ENCODE peak calls at places on chromosome 1, in six cellular contexts. P, E, C, F, J and W are unnamed samples.

GRCh38 chr1:90074555-90075315 is 79.8 kb downstream of the ZNF326 start:
- DNase-seq in P (no peak), E (no peak), C (no peak), F (no peak), J (no peak), W (no peak)

GRCh38 chr1:1833916-1834325 is 55.7 kb upstream of the NADK start:
- DNase-seq in P (no peak), E (no peak), C (no peak), F (peak), J (no peak), W (peak)

GRCh38 chr1:29360768-29361167 is 124.4 kb downstream of the PTPRU start:
- DNase-seq in P (no peak), E (no peak), C (no peak), F (no peak), J (no peak), W (no peak)

GRCh38 chr1:16720403-16721223 is 19.7 kb upstream of the RNU1-4 start:
- DNase-seq in P (peak), E (no peak), C (peak), F (no peak), J (peak), W (peak)

GRCh38 chr1:226308166-226308722 is 720 bp downstream of the LIN9 start:
- DNase-seq in P (peak), E (peak), C (no peak), F (no peak), J (no peak), W (peak)

GRCh38 chr1:231724876-231725647 is 98.5 kb downstream of the DISC1 start:
- DNase-seq in P (peak), E (peak), C (no peak), F (peak), J (peak), W (peak)

GRCh38 chr1:211236633-211237321 is 22.4 kb upstream of the RCOR3 start:
- DNase-seq in P (no peak), E (no peak), C (no peak), F (peak), J (peak), W (no peak)

GRCh38 chr1:26021647-26022403 is at the start of gene EXTL1:
- DNase-seq in P (peak), E (peak), C (no peak), F (peak), J (no peak), W (no peak)

GRCh38 chr1:54567961-54568360 is 19.9 kb downstream of the ACOT11 start:
- DNase-seq in P (no peak), E (no peak), C (no peak), F (peak), J (no peak), W (no peak)

GRCh38 chr1:212402876-212403275 is 11.8 kb downstream of the PACC1 start:
- DNase-seq in P (no peak), E (no peak), C (no peak), F (no peak), J (no peak), W (no peak)

GRCh38 chr1:64172458-64172983 is 30.9 kb upstream of the UBE2U start:
- DNase-seq in P (no peak), E (no peak), C (no peak), F (peak), J (no peak), W (no peak)

GRCh38 chr1:230681599-230681998 is 32.3 kb downstream of the AGT start:
- DNase-seq in P (no peak), E (peak), C (no peak), F (peak), J (no peak), W (peak)

GRCh38 chr1:36542962-36543515 is 60.3 kb upstream of the CSF3R start:
- DNase-seq in P (peak), E (no peak), C (no peak), F (no peak), J (no peak), W (no peak)

GRCh38 chr1:54955359-54955758 is 25.1 kb upstream of the TMEM61 start:
- DNase-seq in P (no peak), E (no peak), C (no peak), F (peak), J (no peak), W (no peak)

GRCh38 chr1:183194527-183195145 is 8.6 kb downstream of the LAMC2 start:
- DNase-seq in P (no peak), E (no peak), C (no peak), F (no peak), J (no peak), W (no peak)

DNA sequence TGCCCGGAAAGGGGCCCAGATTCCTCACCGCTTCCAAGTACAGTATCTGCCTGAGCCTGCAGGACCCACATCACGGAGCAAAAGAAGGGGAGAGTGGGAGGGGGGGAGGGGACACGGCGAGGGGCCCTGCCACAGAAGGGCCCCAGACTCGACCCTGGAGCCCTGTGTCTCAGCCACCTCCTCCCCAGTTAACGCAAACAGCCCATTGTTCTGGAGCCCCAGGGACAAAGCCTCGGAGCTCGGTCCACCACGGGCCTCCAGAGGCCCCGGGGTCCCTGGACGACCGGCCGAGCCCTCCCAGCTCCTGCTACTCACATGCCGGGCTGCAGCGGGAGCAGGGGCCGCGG is 512 bp downstream of the MEGF6 start:
- DNase-seq in P (no peak), E (no peak), C (no peak), F (no peak), J (no peak), W (no peak)
- TF ChIP-seq POLR2A in P (no peak), E (no peak), C (no peak), F (no peak), J (no peak), W (no peak)

DNA sequence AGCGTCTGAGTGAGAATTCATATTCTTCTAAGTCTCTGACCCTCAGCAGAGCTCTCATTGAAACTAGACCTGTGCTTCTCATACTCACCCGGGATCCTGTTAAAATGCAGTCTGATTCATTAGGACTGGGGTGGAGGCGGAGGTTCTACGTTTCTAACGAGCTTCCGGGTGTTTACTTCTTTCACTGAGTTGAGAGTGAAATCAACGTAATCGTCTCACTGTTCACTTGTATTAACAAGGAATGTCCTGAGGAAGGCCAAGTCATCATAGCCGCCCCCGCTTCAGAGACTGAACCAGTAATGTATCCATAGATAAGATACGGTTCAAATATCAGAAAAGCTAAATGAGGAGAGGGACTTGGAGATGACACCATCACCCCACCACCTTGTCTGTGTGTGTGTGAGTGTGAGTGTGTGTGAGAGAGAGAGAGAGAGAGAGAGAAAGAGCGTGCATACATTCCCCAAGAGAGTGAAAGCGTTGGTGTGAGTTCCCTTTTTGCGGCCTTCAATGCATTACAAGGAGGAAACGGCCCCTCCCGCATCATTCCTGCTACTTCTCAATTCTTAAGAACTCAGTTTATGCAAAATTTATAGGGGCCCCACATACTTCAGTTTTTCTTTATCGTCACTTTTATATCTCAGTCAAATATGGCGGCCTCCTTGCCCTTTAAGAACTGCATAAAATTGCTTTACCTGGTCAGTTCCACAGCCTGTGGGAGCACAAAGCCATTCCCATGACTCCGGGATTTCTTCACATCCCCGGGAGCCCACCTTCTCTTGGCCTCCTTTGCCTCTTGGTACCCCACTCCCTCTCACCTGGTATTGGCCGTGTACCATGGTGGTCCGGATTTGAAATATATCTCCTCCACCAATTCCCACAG is 19.8 kb downstream of the KMO start:
- DNase-seq in P (peak), E (peak), C (peak), F (peak), J (no peak), W (no peak)
- TF ChIP-seq POLR2A in P (no peak), E (no peak), C (no peak), F (no peak), J (no peak), W (no peak)

GRCh38 chr1:217630711-217631591 is at the start of the genes GPATCH2 and SPATA17:
- DNase-seq in P (peak), E (peak), C (peak), F (peak), J (peak), W (peak)
- TF ChIP-seq POLR2A in P (no peak), E (no peak), C (no peak), F (peak), J (no peak), W (no peak)

GRCh38 chr1:102783487-102783886 is 324.8 kb downstream of the COL11A1 start:
- DNase-seq in P (no peak), E (no peak), C (no peak), F (no peak), J (no peak), W (no peak)
- TF ChIP-seq POLR2A in P (no peak), E (no peak), C (no peak), F (no peak), J (no peak), W (no peak)